ENCODE peak calls at places on chromosomes 16 and 17, in eight cellular contexts. O, Y, N, F, L, C, W and R are unnamed samples.

GRCh38 chr17:38868968-38869646 is 751 bp upstream of the LASP1 start:
- DNase-seq in W (peak; percentile 96), C (peak; percentile 89), F (peak; percentile 92), O (peak; percentile 93), N (peak; percentile 87), L (peak; percentile 81), Y (peak; percentile 96), R (peak; percentile 92)

GRCh38 chr17:67093348-67093747 is 49.0 kb downstream of the CACNG1 start:
- DNase-seq in W (no peak), O (no peak), C (no peak), Y (no peak), N (no peak), F (no peak), L (no peak), R (no peak)

GRCh38 chr17:59623151-59623550 is 3.5 kb downstream of the CLTC start:
- DNase-seq in Y (no peak), L (no peak), F (no peak), N (no peak), W (no peak), C (no peak), O (no peak), R (no peak)

GRCh38 chr17:71184716-71185115 is 936.1 kb upstream of the SOX9 start:
- DNase-seq in L (no peak), N (no peak), O (no peak), Y (no peak), W (no peak), F (no peak), C (no peak), R (no peak)

GRCh38 chr16:31508706-31509523 is 724 bp upstream of the RUSF1 start:
- DNase-seq in N (no peak), L (no peak), O (no peak), W (no peak), Y (no peak), C (peak; percentile 53), F (no peak), R (no peak)

GRCh38 chr16:17590711-17591654 is 120.2 kb upstream of the XYLT1 start:
- DNase-seq in F (no peak), L (no peak), N (no peak), O (no peak), Y (no peak), C (peak; percentile 45), W (no peak), R (no peak)

GRCh38 chr16:70460737-70461261 is 6.4 kb downstream of the FCSK start:
- DNase-seq in L (no peak), W (no peak), F (no peak), C (no peak), N (no peak), Y (no peak), O (no peak), R (no peak)

GRCh38 chr17:1590031-1590746 is 27.6 kb upstream of the PITPNA start:
- DNase-seq in L (no peak), O (peak; percentile 95), Y (peak; percentile 78), N (no peak), F (no peak), C (peak; percentile 91), W (peak; percentile 88), R (peak; percentile 85)

GRCh38 chr16:89615596-89616090 is 2.2 kb downstream of the DPEP1 start:
- DNase-seq in F (no peak), W (peak; percentile 71), Y (no peak), C (peak; percentile 47), N (no peak), L (no peak), O (no peak), R (peak; percentile 34)

GRCh38 chr17:600576-601301 is 113.9 kb downstream of the VPS53 start:
- DNase-seq in O (no peak), L (no peak), F (no peak), W (no peak), Y (no peak), C (no peak), N (no peak), R (no peak)

GRCh38 chr16:5735444-5735843 is 637.8 kb upstream of the EEF2KMT start:
- DNase-seq in O (no peak), L (no peak), N (no peak), F (no peak), W (no peak), C (no peak), Y (no peak), R (no peak)

GRCh38 chr17:7852919-7853692 is 1.8 kb upstream of the TMEM88 start:
- DNase-seq in W (peak; percentile 52), O (peak; percentile 56), L (no peak), C (no peak), N (no peak), Y (peak; percentile 57), F (no peak), R (no peak)